ENCODE peak calls at places on chromosomes 6 and 20, in five cellular contexts. E is SK-N-SH, M is neural progenitor cell, G is hepatocyte, X is GM23338. T is an unnamed sample.

GRCh38 chr6:168734523-168734922 is 293.5 kb downstream of the SMOC2 start:
- DNase-seq in E (no peak), M (no peak), G (no peak), X (no peak), T (no peak)

GRCh38 chr6:163925839-163926238 is 511.3 kb downstream of the QKI start:
- DNase-seq in E (no peak), M (no peak), G (no peak), X (no peak), T (no peak)

GRCh38 chr6:26103141-26103769 is 16.0 kb downstream of the HFE start:
- DNase-seq in E (no peak), M (peak), G (peak), X (no peak), T (no peak)

GRCh38 chr20:3865152-3865886 is 18.7 kb downstream of the MAVS start:
- DNase-seq in E (no peak), M (no peak), G (no peak), X (no peak), T (no peak)

GRCh38 chr6:90351696-90352095 is 55.1 kb upstream of the BACH2 start:
- DNase-seq in E (no peak), M (no peak), G (no peak), X (no peak), T (no peak)

GRCh38 chr20:1858859-1859258 is 36.3 kb upstream of the SIRPA start:
- DNase-seq in E (no peak), M (no peak), G (no peak), X (no peak), T (no peak)

GRCh38 chr6:29926081-29926794 is 16.1 kb upstream of the HLA-A start:
- DNase-seq in E (no peak), M (no peak), G (peak), X (peak), T (no peak)

GRCh38 chr6:155292711-155293110 is 21.6 kb downstream of the TFB1M start:
- DNase-seq in E (no peak), M (no peak), G (no peak), X (no peak), T (no peak)

GRCh38 chr20:666877-667276 is 8.7 kb downstream of the SCRT2 start:
- DNase-seq in E (no peak), M (no peak), G (no peak), X (no peak), T (no peak)

GRCh38 chr6:154302111-154302752 is 54.4 kb downstream of the IPCEF1 start:
- DNase-seq in E (no peak), M (no peak), G (peak), X (no peak), T (peak)

GRCh38 chr6:136947037-136947436 is 24.9 kb downstream of the SLC35D3 start:
- DNase-seq in E (no peak), M (no peak), G (no peak), X (no peak), T (no peak)

GRCh38 chr6:100202417-100203194 is 208.6 kb upstream of the MCHR2 start:
- DNase-seq in E (no peak), M (no peak), G (peak), X (no peak), T (no peak)

GRCh38 chr20:61760321-61761112 is 305.2 kb downstream of the TAF4 start:
- DNase-seq in E (no peak), M (no peak), G (no peak), X (no peak), T (no peak)

GRCh38 chr6:2021713-2022125 is 223.7 kb downstream of the GMDS start:
- DNase-seq in E (no peak), M (peak), G (peak), X (no peak), T (no peak)

GRCh38 chr6:155234687-155235543 is 28.9 kb upstream of the CLDN20 start:
- DNase-seq in E (no peak), M (peak), G (no peak), X (peak), T (no peak)

GRCh38 chr20:62617711-62618483 is 24.4 kb upstream of the SLCO4A1 start:
- DNase-seq in E (no peak), M (no peak), G (no peak), X (no peak), T (peak)

GRCh38 chr6:120186080-120186479 is 836.5 kb upstream of the MAN1A1 start:
- DNase-seq in E (no peak), M (no peak), G (no peak), X (no peak), T (no peak)

GRCh38 chr6:24890471-24890870 is 45.3 kb downstream of the RIPOR2 start:
- DNase-seq in E (no peak), M (no peak), G (no peak), X (no peak), T (no peak)

GRCh38 chr6:136647363-136647763 is 97.1 kb upstream of the MAP7 start:
- DNase-seq in E (no peak), M (no peak), G (peak), X (no peak), T (no peak)

GRCh38 chr20:62980380-62980960 is 26.3 kb downstream of the BHLHE23 start:
- DNase-seq in E (no peak), M (no peak), G (no peak), X (no peak), T (no peak)

GRCh38 chr6:52155791-52156576 is 30.2 kb upstream of the IL17A start:
- DNase-seq in E (no peak), M (no peak), G (no peak), X (peak), T (peak)

GRCh38 chr6:73879466-73879865 is 183.5 kb downstream of the CD109 start:
- DNase-seq in E (no peak), M (no peak), G (peak), X (no peak), T (no peak)

GRCh38 chr6:14784596-14785360 is 461.1 kb upstream of the JARID2 start:
- DNase-seq in E (no peak), M (peak), G (peak), X (peak), T (no peak)

GRCh38 chr20:33005908-33006775 is 1.4 kb upstream of the BPIFB2 start:
- DNase-seq in E (no peak), M (no peak), G (no peak), X (no peak), T (no peak)

GRCh38 chr20:49794336-49795124 is 18.1 kb upstream of the SLC9A8 start:
- DNase-seq in E (no peak), M (no peak), G (no peak), X (no peak), T (no peak)

GRCh38 chr6:119158057-119158848 is 79.8 kb upstream of the FAM184A start:
- DNase-seq in E (no peak), M (no peak), G (no peak), X (no peak), T (no peak)

GRCh38 chr6:135144678-135145508 is 36.2 kb upstream of the MYB start:
- DNase-seq in E (peak), M (peak), G (peak), X (peak), T (peak)

GRCh38 chr20:48454721-48455490 is 372.9 kb downstream of the PREX1 start:
- DNase-seq in E (no peak), M (no peak), G (no peak), X (no peak), T (no peak)

GRCh38 chr20:10113746-10114145 is 79.0 kb downstream of the ANKEF1 start:
- DNase-seq in E (no peak), M (no peak), G (no peak), X (no peak), T (no peak)

GRCh38 chr6:125193208-125193607 is 39.6 kb downstream of the TPD52L1 start:
- DNase-seq in E (no peak), M (no peak), G (no peak), X (no peak), T (no peak)

GRCh38 chr20:8837396-8837795 is 231.5 kb upstream of the PLCB4 start:
- DNase-seq in E (no peak), M (no peak), G (no peak), X (no peak), T (no peak)

GRCh38 chr20:35828434-35828833 is 56.6 kb downstream of the PHF20 start:
- DNase-seq in E (peak), M (no peak), G (peak), X (no peak), T (no peak)

GRCh38 chr20:12012241-12013222 is 94.8 kb downstream of the BTBD3 start:
- DNase-seq in E (peak), M (peak), G (peak), X (peak), T (peak)

GRCh38 chr6:35755525-35755924 is 18.7 kb downstream of the ARMC12 start:
- DNase-seq in E (no peak), M (no peak), G (no peak), X (no peak), T (no peak)
- H2AFZ ChIP-seq in E (no peak), M (no peak), G (no peak), X (no peak), T (no peak)

GRCh38 chr6:34246563-34247391 is 2.0 kb downstream of the SMIM29 start:
- DNase-seq in E (peak), M (peak), G (peak), X (peak), T (peak)
- H3K27ac ChIP-seq in E (peak), M (peak), G (no peak), X (peak), T (peak)

GRCh38 chr6:33272358-33273128 is 668 bp downstream of the RPS18 start:
- DNase-seq in E (no peak), M (no peak), G (no peak), X (no peak), T (peak)

GRCh38 chr6:33273924-33274902 is 2.3 kb downstream of the RPS18 start:
- DNase-seq in E (no peak), M (no peak), G (no peak), X (no peak), T (peak)

GRCh38 chr6:33271608-33272357 is at the start of the genes RPS18 and VPS52:
- DNase-seq in E (peak), M (peak), G (peak), X (peak), T (peak)

GRCh38 chr6:33273129-33273923 is 1.5 kb downstream of the RPS18 start:
- DNase-seq in E (no peak), M (no peak), G (no peak), X (no peak), T (peak)

DNA sequence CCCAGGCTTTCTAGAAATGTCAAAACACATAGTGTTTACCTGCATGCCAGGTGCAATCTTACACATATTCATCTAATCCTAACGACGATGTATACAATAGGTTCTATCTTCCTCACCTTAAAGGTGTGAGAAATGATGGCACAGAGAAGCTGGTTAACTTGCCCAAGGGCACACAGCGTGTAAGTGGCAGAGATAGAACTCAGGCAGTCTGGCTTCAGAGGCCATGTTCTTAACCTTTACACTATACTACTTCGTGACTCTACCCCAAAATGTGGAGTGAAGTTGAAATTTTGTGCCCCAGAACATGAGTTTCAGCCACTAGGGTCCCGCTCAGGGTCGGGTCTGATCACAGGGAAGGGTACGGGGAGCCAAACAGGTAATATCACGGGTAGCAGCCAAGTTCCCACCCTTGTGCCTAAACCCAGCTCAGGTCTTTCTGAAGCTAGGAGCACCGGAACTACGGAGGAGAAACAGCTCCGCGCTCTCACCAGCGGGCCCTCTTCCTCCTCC is 523 bp downstream of the VPS52 start:
- DNase-seq in E (no peak), M (no peak), G (no peak), X (no peak), T (no peak)
- TF ChIP-seq EZH2phosphoT487 in E (no peak), M (no peak), G (no peak), X (no peak), T (no peak)

GRCh38 chr20:24670341-24670821 is 201.0 kb downstream of the SYNDIG1 start:
- DNase-seq in E (no peak), M (no peak), G (no peak), X (no peak), T (no peak)

GRCh38 chr20:24672886-24673677 is 203.7 kb downstream of the SYNDIG1 start:
- DNase-seq in E (no peak), M (no peak), G (no peak), X (no peak), T (no peak)

GRCh38 chr20:24669701-24670100 is 200.3 kb downstream of the SYNDIG1 start:
- DNase-seq in E (no peak), M (no peak), G (no peak), X (no peak), T (no peak)

GRCh38 chr20:24672181-24672880 is 202.9 kb downstream of the SYNDIG1 start:
- DNase-seq in E (no peak), M (no peak), G (no peak), X (no peak), T (no peak)

GRCh38 chr20:24670981-24671380 is 201.6 kb downstream of the SYNDIG1 start:
- DNase-seq in E (no peak), M (no peak), G (no peak), X (no peak), T (no peak)
- H2AFZ ChIP-seq in E (no peak), M (no peak), G (no peak), X (no peak), T (no peak)

DNA sequence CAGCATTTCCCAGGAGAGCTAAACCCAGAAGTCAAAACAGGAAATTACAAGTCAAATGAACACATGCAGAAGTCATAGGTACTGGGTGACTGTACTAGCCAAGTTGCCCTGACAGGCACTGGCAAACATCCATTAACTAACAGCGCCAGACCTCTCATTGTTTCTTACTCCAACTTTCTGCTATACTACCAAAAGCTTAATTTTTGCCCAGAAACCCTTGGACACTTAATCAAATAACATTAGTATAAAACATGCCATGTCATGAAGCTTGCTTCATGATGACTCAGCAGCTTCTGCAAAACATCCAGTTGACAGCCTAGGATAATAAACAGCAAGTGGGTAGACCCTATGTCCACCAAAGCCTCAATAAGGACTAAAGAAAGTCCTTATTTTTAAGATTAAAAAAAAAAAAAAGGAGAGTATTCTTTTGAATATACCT is 3.5 kb downstream of the NUP153 start:
- DNase-seq in E (no peak), M (no peak), G (peak), X (no peak), T (peak)
- H3K27ac ChIP-seq in E (peak), M (no peak), G (peak), X (peak), T (peak)

GRCh38 chr6:166104872-166105271 is 62.8 kb downstream of the TBXT start:
- DNase-seq in E (no peak), M (no peak), G (no peak), X (no peak), T (no peak)

GRCh38 chr6:166105341-166106075 is 62.1 kb downstream of the TBXT start:
- DNase-seq in E (no peak), M (no peak), G (no peak), X (no peak), T (no peak)

GRCh38 chr6:166104107-166104506 is 63.5 kb downstream of the TBXT start:
- DNase-seq in E (no peak), M (no peak), G (no peak), X (no peak), T (no peak)

GRCh38 chr6:166109608-166110007 is 58.0 kb downstream of the TBXT start:
- DNase-seq in E (no peak), M (no peak), G (no peak), X (no peak), T (no peak)

DNA sequence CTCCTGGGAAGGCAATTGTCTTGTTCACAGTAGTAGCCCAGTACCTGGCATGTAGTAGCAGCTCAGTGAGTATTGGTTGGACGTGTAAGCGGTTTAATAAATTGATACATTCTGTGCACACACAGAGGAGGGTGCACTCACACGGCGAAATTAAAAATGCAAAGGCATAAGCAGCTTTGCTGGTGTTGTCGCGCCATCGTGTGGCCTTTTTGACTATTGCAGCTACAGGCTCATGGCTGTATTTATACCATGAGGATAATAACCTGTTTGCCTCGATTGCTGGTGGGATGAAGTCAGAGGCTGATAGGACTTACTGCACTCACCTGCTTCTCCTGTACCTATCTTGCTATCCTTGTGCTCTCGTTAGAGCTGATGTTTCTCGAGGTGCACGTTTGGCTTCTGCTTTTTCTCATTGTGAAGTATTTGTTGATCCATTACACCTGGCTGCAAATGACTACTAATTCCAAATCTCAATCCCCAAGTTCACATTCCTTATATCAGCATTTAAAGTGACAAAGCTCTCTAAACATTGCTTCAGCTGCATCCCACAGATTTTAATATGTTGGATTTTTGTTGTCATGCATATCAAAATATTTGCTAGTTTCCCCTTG is 61.5 kb downstream of the TBXT start:
- DNase-seq in E (peak), M (peak), G (peak), X (peak), T (peak)
- TF ChIP-seq EZH2phosphoT487 in E (no peak), M (no peak), G (no peak), X (no peak), T (no peak)

DNA sequence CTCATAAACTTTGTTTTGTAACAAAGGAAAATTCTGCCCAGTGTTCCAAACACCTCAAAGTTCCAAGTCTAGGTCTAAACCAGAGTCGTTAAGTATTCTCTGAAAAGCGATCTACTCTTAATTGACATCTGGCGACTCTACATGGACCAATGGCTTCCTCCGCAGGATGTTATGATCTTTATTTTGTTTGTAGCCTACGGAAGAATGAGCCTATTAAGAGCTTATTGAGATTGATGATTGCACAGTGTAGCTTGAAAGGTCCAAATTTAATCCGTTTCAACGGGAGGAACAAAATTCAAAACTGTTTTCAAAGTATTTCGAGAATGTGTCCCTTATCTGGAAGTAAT is 61.1 kb downstream of the FAM217A start:
- DNase-seq in E (peak), M (peak), G (peak), X (peak), T (peak)
- H2AFZ ChIP-seq in E (peak), M (peak), G (peak), X (peak), T (peak)

GRCh38 chr6:133567656-133568055 is 321.3 kb upstream of the TCF21 start:
- DNase-seq in E (no peak), M (no peak), G (no peak), X (no peak), T (no peak)
- H3K27ac ChIP-seq in E (no peak), M (no peak), G (no peak), X (no peak), T (no peak)